ENCODE peak calls at places on chromosomes 13 and 19, in nine cellular contexts. Z is heart left ventricle, E is HepG2, H is GM12878, T is HCT116, I is body of pancreas, M is upper lobe of left lung, A is IMR-90, C is right lobe of liver. U is an unnamed sample. For H3K27me3, the result is how much of the 10 kb centered on the place peaks cover.

GRCh38 chr19:54153731-54154326 is 5.7 kb downstream of the LENG1 start:
- ATAC-seq in Z (peak), E (no peak), H (no peak), T (peak), I (no peak), M (peak), A (no peak), C (no peak), U (no peak)

GRCh38 chr19:5452594-5453565 is 2.3 kb upstream of the ZNRF4 start:
- ATAC-seq in Z (no peak), E (peak), H (no peak), T (peak), I (no peak), M (no peak), A (no peak), C (no peak), U (no peak)

GRCh38 chr19:32450217-32450616 is 44.6 kb downstream of the DPY19L3 start:
- ATAC-seq in Z (no peak), E (no peak), H (peak), T (no peak), I (no peak), M (no peak), A (peak), C (no peak), U (no peak)

GRCh38 chr13:48942131-48942530 is 33.6 kb upstream of the FNDC3A start:
- ATAC-seq in Z (no peak), E (no peak), H (no peak), T (no peak), I (no peak), M (no peak), A (peak), C (no peak), U (no peak)

GRCh38 chr19:19460258-19460731 is 54.8 kb downstream of the GATAD2A start:
- ATAC-seq in Z (peak), E (no peak), H (peak), T (no peak), I (no peak), M (peak), A (no peak), C (peak), U (no peak)

GRCh38 chr13:109922518-109922917 is 136.1 kb upstream of the IRS2 start:
- ATAC-seq in Z (no peak), E (no peak), H (no peak), T (no peak), I (no peak), M (no peak), A (no peak), C (no peak), U (no peak)

GRCh38 chr13:79659161-79659560 is 178.2 kb downstream of the NDFIP2 start:
- ATAC-seq in Z (peak), E (no peak), H (peak), T (no peak), I (peak), M (peak), A (peak), C (no peak), U (peak)

GRCh38 chr19:46898731-46899130 is 37.9 kb downstream of the ARHGAP35 start:
- ATAC-seq in Z (peak), E (no peak), H (no peak), T (no peak), I (no peak), M (peak), A (peak), C (no peak), U (peak)

GRCh38 chr19:33551676-33552075 is 30.1 kb upstream of the PEPD start:
- ATAC-seq in Z (no peak), E (no peak), H (no peak), T (no peak), I (no peak), M (no peak), A (no peak), C (no peak), U (no peak)

GRCh38 chr13:76462003-76462402 is 424.2 kb downstream of the KCTD12 start:
- ATAC-seq in Z (no peak), E (no peak), H (no peak), T (no peak), I (no peak), M (no peak), A (no peak), C (no peak), U (no peak)

GRCh38 chr13:94550030-94550738 is 45.8 kb downstream of the TGDS start:
- ATAC-seq in Z (peak), E (peak), H (peak), T (no peak), I (peak), M (peak), A (peak), C (peak), U (peak)

GRCh38 chr13:97353927-97354326 is 80.0 kb upstream of the RAP2A start:
- ATAC-seq in Z (no peak), E (no peak), H (no peak), T (peak), I (no peak), M (no peak), A (peak), C (peak), U (no peak)

GRCh38 chr13:28534210-28534609 is 39.3 kb upstream of the FLT1 start:
- ATAC-seq in Z (no peak), E (no peak), H (peak), T (no peak), I (no peak), M (no peak), A (no peak), C (no peak), U (no peak)
- H3K27me3 ChIP-seq in Z (under half), E (under half), H (under half), T (under half), I (under half), M (under half), A (under half), C (under half), U (half or more)

DNA sequence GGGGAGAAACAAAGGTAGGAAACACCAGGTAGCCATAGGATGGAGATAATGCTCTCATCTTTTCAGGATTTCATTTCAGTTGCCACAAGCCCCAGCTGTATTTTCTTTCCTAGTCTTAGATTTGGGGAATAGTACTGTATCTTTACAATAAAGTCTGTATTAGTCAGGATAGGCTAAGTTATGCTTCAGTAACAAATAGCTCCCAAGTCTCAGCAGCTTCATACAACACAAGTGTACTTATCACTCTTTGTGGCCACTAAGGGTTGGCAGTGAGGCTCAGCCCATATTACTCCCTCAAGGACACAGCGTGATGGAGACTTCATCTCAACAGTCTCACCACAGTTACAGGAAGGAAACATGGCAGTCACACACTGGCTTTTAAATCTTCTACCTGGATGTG is 61.4 kb downstream of the STARD13 start:
- ATAC-seq in Z (no peak), E (no peak), H (no peak), T (no peak), I (no peak), M (no peak), A (no peak), C (no peak), U (no peak)
- TF ChIP-seq POLR2A in Z (no peak), E (no peak), H (no peak), T (no peak), I (no peak), M (no peak), A (no peak), C (no peak), U (no peak)

GRCh38 chr13:36673838-36674326 is at the start of gene SERTM1:
- ATAC-seq in Z (peak), E (no peak), H (no peak), T (no peak), I (no peak), M (peak), A (peak), C (no peak), U (peak)
- H3K27me3 ChIP-seq in Z (under half), E (under half), H (under half), T (under half), I (under half), M (under half), A (under half), C (under half), U (under half)

GRCh38 chr13:36346222-36347083 is at the start of gene SPART:
- ATAC-seq in Z (peak), E (peak), H (peak), T (no peak), I (peak), M (peak), A (peak), C (peak), U (peak)
- TF ChIP-seq POLR2A in Z (peak), E (no peak), H (peak), T (no peak), I (peak), M (no peak), A (peak), C (peak), U (peak)

U was measured in gastroesophageal sphincter.